ENCODE peak calls at places on chromosomes 1 and 21, in four cellular contexts. B is A549, L is GM12878, I is K562. C is an unnamed sample.
A peak's percentile ranks its signal among the peaks of the same experiment; 100 is the strongest.

GRCh38 chr1:204773246-204773645 is 87.7 kb upstream of the LRRN2 start:
- DNase-seq in B (no peak), L (no peak), I (no peak), C (no peak)

GRCh38 chr1:212368073-212368484 is 46.6 kb downstream of the PACC1 start:
- DNase-seq in B (peak; percentile 74), L (peak; percentile 36), I (peak; percentile 74), C (peak; percentile 78)

GRCh38 chr1:31669786-31670582 is 25.3 kb upstream of the PEF1 start:
- DNase-seq in B (peak; percentile 40), L (no peak), I (peak; percentile 42), C (peak; percentile 34)

GRCh38 chr1:174999926-175000696 is at the start of gene CACYBP:
- DNase-seq in B (peak; percentile 21), L (no peak), I (no peak), C (peak; percentile 60)

GRCh38 chr1:170586942-170587593 is 55.1 kb downstream of the GORAB start:
- DNase-seq in B (no peak), L (no peak), I (no peak), C (no peak)

GRCh38 chr1:218996362-218996761 is 177.3 kb upstream of the LYPLAL1 start:
- DNase-seq in B (no peak), L (no peak), I (no peak), C (no peak)

GRCh38 chr1:118186026-118186425 is 998 bp upstream of the SPAG17 start:
- DNase-seq in B (no peak), L (no peak), I (no peak), C (no peak)

GRCh38 chr1:117970251-117970650 is 40.7 kb downstream of the WDR3 start:
- DNase-seq in B (no peak), L (no peak), I (no peak), C (no peak)

GRCh38 chr1:86140481-86140880 is 16.1 kb downstream of the COL24A1 start:
- DNase-seq in B (no peak), L (no peak), I (no peak), C (no peak)

GRCh38 chr1:99648107-99648506 is 2.2 kb downstream of the PALMD start:
- DNase-seq in B (peak; percentile 58), L (no peak), I (peak; percentile 14), C (no peak)

GRCh38 chr1:159991513-159991912 is 37.5 kb upstream of the SLAMF9 start:
- DNase-seq in B (peak; percentile 11), L (no peak), I (no peak), C (peak; percentile 45)

GRCh38 chr1:108049083-108049819 is 84.3 kb upstream of the VAV3 start:
- DNase-seq in B (peak; percentile 9), L (no peak), I (peak; percentile 47), C (peak; percentile 64)

GRCh38 chr1:31897534-31898100 is 40.6 kb downstream of the PTP4A2 start:
- DNase-seq in B (no peak), L (no peak), I (no peak), C (no peak)

GRCh38 chr1:109198043-109198695 is 15.5 kb upstream of the SARS1 start:
- DNase-seq in B (peak; percentile 60), L (no peak), I (peak; percentile 93), C (no peak)

GRCh38 chr1:11882814-11883538 is 24.2 kb upstream of the NPPB start:
- DNase-seq in B (no peak), L (no peak), I (peak; percentile 98), C (peak; percentile 15)

GRCh38 chr1:226609836-226610455 is 61.4 kb downstream of the STUM start:
- DNase-seq in B (no peak), L (no peak), I (no peak), C (peak; percentile 52)

GRCh38 chr1:228913649-228914048 is 178.4 kb downstream of the RHOU start:
- DNase-seq in B (no peak), L (no peak), I (no peak), C (no peak)

GRCh38 chr1:47558601-47559593 is 121.1 kb downstream of the FOXD2 start:
- DNase-seq in B (peak; percentile 24), L (no peak), I (no peak), C (no peak)

GRCh38 chr1:226404904-226405222 is 3.0 kb downstream of the PARP1 start:
- DNase-seq in B (no peak), L (no peak), I (no peak), C (no peak)

GRCh38 chr1:16162163-16162822 is 6.4 kb upstream of the EPHA2 start:
- DNase-seq in B (no peak), L (no peak), I (peak; percentile 96), C (no peak)

GRCh38 chr1:227521782-227522181 is 41.6 kb upstream of the ZNF678 start:
- DNase-seq in B (no peak), L (no peak), I (no peak), C (no peak)

GRCh38 chr1:225483818-225484656 is 56.2 kb upstream of the LBR start:
- DNase-seq in B (no peak), L (no peak), I (no peak), C (no peak)

GRCh38 chr1:243249214-243249613 is 5.9 kb downstream of the CEP170 start:
- DNase-seq in B (no peak), L (no peak), I (no peak), C (no peak)

GRCh38 chr1:184166495-184166894 is 115.0 kb downstream of the TSEN15 start:
- DNase-seq in B (no peak), L (no peak), I (no peak), C (no peak)

GRCh38 chr1:38129473-38129872 is 82.9 kb upstream of the POU3F1 start:
- DNase-seq in B (no peak), L (no peak), I (peak; percentile 31), C (no peak)

GRCh38 chr1:226634156-226634588 is 85.6 kb downstream of the STUM start:
- DNase-seq in B (peak; percentile 64), L (no peak), I (peak; percentile 87), C (peak; percentile 76)

GRCh38 chr21:42855937-42856335 is 23.4 kb downstream of the WDR4 start:
- DNase-seq in B (no peak), L (no peak), I (no peak), C (no peak)

GRCh38 chr1:28933918-28934317 is 19.5 kb downstream of the EPB41 start:
- DNase-seq in B (no peak), L (no peak), I (no peak), C (no peak)

GRCh38 chr1:221724931-221725605 is 16.8 kb downstream of the DUSP10 start:
- DNase-seq in B (no peak), L (no peak), I (no peak), C (peak; percentile 78)

GRCh38 chr1:203663820-203664219 is 37.2 kb downstream of the ATP2B4 start:
- DNase-seq in B (no peak), L (no peak), I (no peak), C (peak; percentile 22)

GRCh38 chr21:44199448-44199847 is 41.3 kb downstream of the ICOSLG start:
- DNase-seq in B (no peak), L (no peak), I (peak; percentile 8), C (no peak)

GRCh38 chr21:43734131-43734634 is 15.3 kb downstream of the PDXK start:
- DNase-seq in B (no peak), L (no peak), I (no peak), C (no peak)

GRCh38 chr1:81582467-81582986 is 218.2 kb upstream of the ADGRL2 start:
- DNase-seq in B (peak; percentile 0), L (peak; percentile 21), I (no peak), C (no peak)

GRCh38 chr1:210294991-210295773 is 33.5 kb upstream of the HHAT start:
- DNase-seq in B (no peak), L (no peak), I (no peak), C (no peak)

GRCh38 chr1:240621249-240621648 is 9.3 kb upstream of the GREM2 start:
- DNase-seq in B (no peak), L (no peak), I (no peak), C (no peak)

GRCh38 chr1:87325982-87326738 is 2.5 kb upstream of the LMO4 start:
- DNase-seq in B (peak; percentile 56), L (no peak), I (peak; percentile 37), C (peak; percentile 64)

DNA sequence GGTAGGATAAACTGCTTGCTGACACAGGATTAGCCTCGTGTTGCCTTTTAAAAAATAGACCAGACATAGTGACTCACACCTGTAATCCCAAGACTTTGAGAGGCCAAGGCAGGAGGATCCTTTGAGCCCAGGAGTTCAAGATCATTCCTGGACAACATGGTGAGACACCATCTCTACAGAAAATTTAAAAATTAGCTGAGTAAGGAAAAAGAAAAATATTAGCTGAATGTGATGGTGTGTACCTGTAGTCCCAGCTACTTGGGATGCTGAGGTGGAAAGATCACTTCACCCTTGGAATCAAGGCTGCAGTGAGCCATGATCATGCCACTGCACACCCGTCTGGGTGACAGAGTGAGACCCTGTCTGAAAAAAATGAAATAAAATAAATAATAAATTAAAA is 82.0 kb downstream of the ETS2 start:
- DNase-seq in B (no peak), L (no peak), I (no peak), C (no peak)
- TF ChIP-seq POLR2A in B (no peak), L (no peak), I (no peak), C (no peak)

GRCh38 chr21:17688912-17689874 is 76.5 kb upstream of the BTG3 start:
- DNase-seq in B (peak; percentile 59), L (no peak), I (peak; percentile 23), C (peak; percentile 5)
- TF ChIP-seq MYC in B (no peak), L (no peak), I (no peak), C (no peak)

GRCh38 chr1:77540501-77541161 is 141.8 kb downstream of the ZZZ3 start:
- DNase-seq in B (peak; percentile 24), L (no peak), I (no peak), C (peak; percentile 53)
- H3K4me3 ChIP-seq in B (no peak overlapping the region), L (no peak overlapping the region), I (no peak overlapping the region), C (no peak overlapping the region)

GRCh38 chr1:155324717-155325595 is 4.3 kb downstream of the RUSC1 start:
- DNase-seq in B (peak; percentile 72), L (no peak), I (peak; percentile 79), C (peak; percentile 54)

GRCh38 chr1:155322953-155323728 is 2.4 kb downstream of the RUSC1 start:
- DNase-seq in B (peak; percentile 95), L (no peak), I (peak; percentile 74), C (peak; percentile 88)

GRCh38 chr1:155324041-155324716 is 3.5 kb downstream of the RUSC1 start:
- DNase-seq in B (peak; percentile 97), L (peak; percentile 84), I (peak; percentile 94), C (peak; percentile 97)

GRCh38 chr1:155322571-155322952 is 1.9 kb downstream of the RUSC1 start:
- DNase-seq in B (no peak), L (no peak), I (no peak), C (peak; percentile 41)

DNA sequence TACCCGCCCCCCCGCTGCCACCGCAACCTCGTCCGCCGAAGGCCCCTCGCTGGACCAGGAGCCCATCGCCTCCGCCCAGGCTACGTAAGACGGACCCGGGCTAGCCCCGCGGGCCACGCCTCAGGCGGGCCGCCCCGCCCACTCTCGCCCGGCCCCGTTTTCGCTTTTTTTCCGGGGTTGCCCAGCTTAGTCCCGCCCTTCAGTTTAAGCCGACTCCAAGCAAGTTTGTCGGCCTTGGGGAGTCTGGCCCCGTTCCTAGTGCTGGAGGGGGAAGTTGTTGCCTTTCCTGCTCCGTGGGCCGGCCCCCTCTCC is 3.0 kb downstream of the RUSC1 start:
- DNase-seq in B (peak; percentile 93), L (no peak), I (peak; percentile 84), C (peak; percentile 91)
- TF ChIP-seq POLR2A in B (no peak), L (no peak), I (no peak), C (peak; percentile 43)

GRCh38 chr21:34844033-34844923 is 175.5 kb downstream of the CLIC6 start:
- DNase-seq in B (no peak), L (no peak), I (no peak), C (no peak)
- TF ChIP-seq MYC in B (no peak), L (no peak), I (no peak), C (no peak)

C was measured in NB4.